ENCODE peak calls at places on chromosomes 1 and 21, in eight cellular contexts. F, W, R, S, M, N, G and U are unnamed samples.

GRCh38 chr1:38194486-38194885 is 147.9 kb upstream of the POU3F1 start:
- DNase-seq in F (no peak), W (no peak), R (no peak), S (no peak), M (no peak), N (no peak), G (no peak), U (no peak)

GRCh38 chr21:33374080-33374873 is 28.9 kb upstream of the IFNGR2 start:
- DNase-seq in F (peak; percentile 35), W (no peak), R (no peak), S (peak; percentile 71), M (no peak), N (peak; percentile 53), G (peak; percentile 89), U (peak; percentile 57)

GRCh38 chr1:17669866-17670451 is 85.2 kb upstream of the ACTL8 start:
- DNase-seq in F (no peak), W (no peak), R (peak; percentile 76), S (no peak), M (no peak), N (no peak), G (no peak), U (peak; percentile 59)

GRCh38 chr1:88058205-88058604 is 625.9 kb upstream of the PKN2 start:
- DNase-seq in F (no peak), W (no peak), R (no peak), S (no peak), M (no peak), N (no peak), G (no peak), U (no peak)

GRCh38 chr1:52857443-52857842 is 14.9 kb downstream of the ZYG11A start:
- DNase-seq in F (no peak), W (no peak), R (no peak), S (no peak), M (no peak), N (no peak), G (no peak), U (no peak)

GRCh38 chr1:153774780-153775431 is at the start of gene SLC27A3:
- DNase-seq in F (no peak), W (peak; percentile 31), R (peak; percentile 84), S (no peak), M (no peak), N (peak; percentile 60), G (no peak), U (peak; percentile 68)

GRCh38 chr21:44515359-44516165 is 24.4 kb downstream of the KRTAP10-1 start:
- DNase-seq in F (no peak), W (no peak), R (peak; percentile 29), S (no peak), M (no peak), N (no peak), G (no peak), U (no peak)

GRCh38 chr1:234897754-234898454 is 230.7 kb downstream of the TOMM20 start:
- DNase-seq in F (no peak), W (no peak), R (peak; percentile 82), S (no peak), M (no peak), N (no peak), G (no peak), U (no peak)

GRCh38 chr1:71049951-71050598 is 2.5 kb upstream of the PTGER3 start:
- DNase-seq in F (peak; percentile 14), W (no peak), R (no peak), S (peak; percentile 63), M (peak; percentile 34), N (peak; percentile 68), G (peak; percentile 68), U (no peak)

GRCh38 chr1:162166934-162167615 is 97.6 kb downstream of the NOS1AP start:
- DNase-seq in F (no peak), W (no peak), R (no peak), S (no peak), M (no peak), N (no peak), G (no peak), U (no peak)

GRCh38 chr1:245056913-245057312 is 97.9 kb upstream of the KIF26B start:
- DNase-seq in F (no peak), W (no peak), R (no peak), S (no peak), M (no peak), N (no peak), G (peak; percentile 96), U (no peak)

GRCh38 chr1:111735858-111736544 is 3.2 kb downstream of the INKA2 start:
- DNase-seq in F (no peak), W (no peak), R (no peak), S (no peak), M (no peak), N (no peak), G (no peak), U (no peak)

GRCh38 chr21:46122241-46122671 is 24.3 kb downstream of the COL6A2 start:
- DNase-seq in F (no peak), W (no peak), R (no peak), S (peak; percentile 23), M (no peak), N (peak; percentile 95), G (no peak), U (peak; percentile 7)

GRCh38 chr1:65792671-65793358 is at the start of gene PDE4B:
- DNase-seq in F (no peak), W (no peak), R (peak; percentile 50), S (no peak), M (no peak), N (peak; percentile 77), G (no peak), U (peak; percentile 61)

GRCh38 chr1:94925561-94926364 is 1.1 kb downstream of the CNN3 start:
- DNase-seq in F (no peak), W (peak; percentile 11), R (peak; percentile 72), S (peak; percentile 48), M (peak; percentile 93), N (peak; percentile 96), G (no peak), U (peak; percentile 82)

GRCh38 chr1:85168884-85169283 is 31.9 kb downstream of the SYDE2 start:
- DNase-seq in F (no peak), W (no peak), R (no peak), S (no peak), M (no peak), N (no peak), G (no peak), U (no peak)

GRCh38 chr1:30190481-30191153 is 532.8 kb downstream of the MATN1 start:
- DNase-seq in F (no peak), W (no peak), R (no peak), S (no peak), M (no peak), N (no peak), G (no peak), U (no peak)

GRCh38 chr1:56576880-56577858 is 2.2 kb downstream of the PLPP3 start:
- DNase-seq in F (no peak), W (no peak), R (no peak), S (peak; percentile 26), M (no peak), N (peak; percentile 51), G (no peak), U (no peak)

GRCh38 chr1:206859082-206859491 is 6.3 kb upstream of the IL20 start:
- DNase-seq in F (no peak), W (no peak), R (no peak), S (no peak), M (no peak), N (no peak), G (no peak), U (no peak)

GRCh38 chr1:167599839-167600581 is 30.0 kb upstream of the RCSD1 start:
- DNase-seq in F (peak; percentile 41), W (no peak), R (peak; percentile 59), S (peak; percentile 42), M (peak; percentile 2), N (peak; percentile 48), G (peak; percentile 81), U (peak; percentile 54)

GRCh38 chr1:171817511-171818265 is 23.6 kb upstream of the DNM3 start:
- DNase-seq in F (peak; percentile 62), W (no peak), R (no peak), S (peak; percentile 82), M (peak; percentile 15), N (peak; percentile 82), G (no peak), U (no peak)

GRCh38 chr1:109655624-109656519 is at the start of gene GSTM4:
- DNase-seq in F (peak; percentile 56), W (peak; percentile 46), R (peak; percentile 95), S (peak; percentile 53), M (peak; percentile 47), N (peak; percentile 81), G (peak; percentile 58), U (peak; percentile 93)

GRCh38 chr1:9294910-9295636 is 2.4 kb downstream of the SPSB1 start:
- DNase-seq in F (no peak), W (no peak), R (peak; percentile 76), S (peak; percentile 72), M (no peak), N (peak; percentile 59), G (no peak), U (peak; percentile 51)

GRCh38 chr1:81802601-81803422 is 2.1 kb downstream of the ADGRL2 start:
- DNase-seq in F (no peak), W (no peak), R (peak; percentile 79), S (peak; percentile 45), M (no peak), N (peak; percentile 51), G (no peak), U (peak; percentile 83)

GRCh38 chr1:157963713-157964112 is 29.7 kb upstream of the KIRREL1 start:
- DNase-seq in F (peak; percentile 58), W (no peak), R (peak; percentile 78), S (peak; percentile 61), M (peak; percentile 35), N (peak; percentile 76), G (peak; percentile 32), U (peak; percentile 62)

GRCh38 chr1:46401514-46401913 is 7.4 kb downstream of the FAAH start:
- DNase-seq in F (no peak), W (no peak), R (no peak), S (no peak), M (no peak), N (no peak), G (no peak), U (no peak)

GRCh38 chr21:45020629-45021427 is 53.6 kb upstream of the ADARB1 start:
- DNase-seq in F (no peak), W (no peak), R (peak; percentile 66), S (no peak), M (no peak), N (no peak), G (no peak), U (no peak)

GRCh38 chr1:160048335-160048734 is 16.5 kb upstream of the PIGM start:
- DNase-seq in F (no peak), W (no peak), R (no peak), S (no peak), M (no peak), N (no peak), G (no peak), U (no peak)

GRCh38 chr1:5640845-5641244 is 351.4 kb downstream of the NPHP4 start:
- DNase-seq in F (no peak), W (no peak), R (no peak), S (no peak), M (no peak), N (no peak), G (no peak), U (no peak)

GRCh38 chr1:15994590-15995351 is 9.3 kb upstream of the SRARP start:
- DNase-seq in F (peak; percentile 68), W (no peak), R (peak; percentile 78), S (peak; percentile 58), M (peak; percentile 59), N (peak; percentile 73), G (peak; percentile 25), U (peak; percentile 55)